ENCODE peak calls at places on chromosomes 16 and 17, in four cellular contexts. F is activated CD8-positive, alpha-beta T cell treated with anti-CD3 and anti-CD28 coated beads, Interleukin-2, amount 10 ng/mL, durations not matched to agents 7 days and 5 days; G is Right ventricle myocardium inferior; I is activated naive CD8-positive, alpha-beta T cell treated with anti-CD3 and anti-CD28 coated beads, Interleukin-2, amount 10 ng/mL, durations not matched to agents 7 days and 5 days. A is an unnamed sample.

GRCh38 chr17:76134911-76135809 is 5.9 kb downstream of the FOXJ1 start:
- ATAC-seq in F (peak), G (no peak), I (peak), A (no peak)

GRCh38 chr16:71794943-71795342 is 13.7 kb downstream of the AP1G1 start:
- ATAC-seq in F (no peak), G (peak), I (no peak), A (no peak)

GRCh38 chr16:2142942-2143868 is 5.2 kb upstream of the RAB26 start:
- ATAC-seq in F (peak), G (no peak), I (no peak), A (no peak)

GRCh38 chr16:50322333-50322732 is 46.5 kb downstream of the BRD7 start:
- ATAC-seq in F (no peak), G (no peak), I (no peak), A (no peak)

GRCh38 chr16:2044541-2044940 is 3.1 kb downstream of the NTHL1 start:
- ATAC-seq in F (no peak), G (no peak), I (no peak), A (no peak)

GRCh38 chr17:51298508-51299371 is 38.4 kb downstream of the UTP18 start:
- ATAC-seq in F (no peak), G (no peak), I (no peak), A (no peak)

GRCh38 chr16:63789603-63790002 is 1332.3 kb downstream of the CDH11 start:
- ATAC-seq in F (no peak), G (no peak), I (no peak), A (no peak)

GRCh38 chr16:19283637-19284036 is 1.9 kb upstream of the CLEC19A start:
- ATAC-seq in F (no peak), G (no peak), I (no peak), A (no peak)

GRCh38 chr17:63698381-63698885 is 1.5 kb downstream of the LIMD2 start:
- ATAC-seq in F (no peak), G (no peak), I (no peak), A (no peak)

GRCh38 chr16:85616608-85617311 is 3.6 kb downstream of the GSE1 start:
- ATAC-seq in F (peak), G (peak), I (no peak), A (no peak)

GRCh38 chr16:4176794-4177438 is 60.7 kb upstream of the ADCY9 start:
- ATAC-seq in F (no peak), G (no peak), I (no peak), A (no peak)